ENCODE peak calls at places on chromosomes 11 and 22, in seven cellular contexts. One of them, this sample, is unnamed.

GRCh38 chr22:31477329-31477728 is 12.3 kb downstream of the EIF4ENIF1 start:
- DNase-seq in caudate nucleus: no peak
- DNase-seq in aorta: no peak
- DNase-seq in lower leg skin: no peak
- DNase-seq in NCI-H1105 treated with DMSO at 0.1 percent for 48 hours: no peak
- DNase-seq in body of pancreas: no peak
- DNase-seq in dorsolateral prefrontal cortex: no peak
- DNase-seq in this sample: no peak

GRCh38 chr11:8886332-8886731 is 24.7 kb upstream of the AKIP1 start:
- DNase-seq in body of pancreas: no peak
- DNase-seq in caudate nucleus: no peak
- DNase-seq in lower leg skin: no peak
- DNase-seq in dorsolateral prefrontal cortex: no peak
- DNase-seq in NCI-H1105 treated with DMSO at 0.1 percent for 48 hours: peak; percentile 7
- DNase-seq in aorta: no peak
- DNase-seq in this sample: peak; percentile 56

GRCh38 chr11:45671246-45672171 is 6.1 kb upstream of the CHST1 start:
- DNase-seq in body of pancreas: peak; percentile 63
- DNase-seq in aorta: peak; percentile 29
- DNase-seq in lower leg skin: no peak
- DNase-seq in dorsolateral prefrontal cortex: peak; percentile 81
- DNase-seq in NCI-H1105 treated with DMSO at 0.1 percent for 48 hours: no peak
- DNase-seq in caudate nucleus: peak; percentile 71
- DNase-seq in this sample: peak; percentile 40

GRCh38 chr11:115078461-115079438 is 400.4 kb downstream of the NXPE2 start:
- DNase-seq in aorta: no peak
- DNase-seq in dorsolateral prefrontal cortex: peak; percentile 35
- DNase-seq in caudate nucleus: peak; percentile 57
- DNase-seq in body of pancreas: peak; percentile 12
- DNase-seq in NCI-H1105 treated with DMSO at 0.1 percent for 48 hours: peak; percentile 88
- DNase-seq in lower leg skin: no peak
- DNase-seq in this sample: peak; percentile 94

GRCh38 chr11:71372693-71373657 is 75.2 kb downstream of the DHCR7 start:
- DNase-seq in caudate nucleus: no peak
- DNase-seq in aorta: no peak
- DNase-seq in NCI-H1105 treated with DMSO at 0.1 percent for 48 hours: no peak
- DNase-seq in lower leg skin: no peak
- DNase-seq in dorsolateral prefrontal cortex: no peak
- DNase-seq in body of pancreas: no peak
- DNase-seq in this sample: peak; percentile 14

GRCh38 chr11:135015966-135016365 is 603.9 kb upstream of the B3GAT1 start:
- DNase-seq in caudate nucleus: no peak
- DNase-seq in dorsolateral prefrontal cortex: no peak
- DNase-seq in body of pancreas: no peak
- DNase-seq in NCI-H1105 treated with DMSO at 0.1 percent for 48 hours: no peak
- DNase-seq in aorta: no peak
- DNase-seq in lower leg skin: no peak
- DNase-seq in this sample: no peak

GRCh38 chr11:9787260-9787659 is 123.4 kb downstream of the SWAP70 start:
- DNase-seq in caudate nucleus: no peak
- DNase-seq in lower leg skin: no peak
- DNase-seq in body of pancreas: no peak
- DNase-seq in NCI-H1105 treated with DMSO at 0.1 percent for 48 hours: no peak
- DNase-seq in aorta: no peak
- DNase-seq in dorsolateral prefrontal cortex: no peak
- DNase-seq in this sample: no peak

GRCh38 chr11:4072668-4073285 is 21.8 kb upstream of the RRM1 start:
- DNase-seq in aorta: no peak
- DNase-seq in dorsolateral prefrontal cortex: no peak
- DNase-seq in NCI-H1105 treated with DMSO at 0.1 percent for 48 hours: peak; percentile 90
- DNase-seq in caudate nucleus: peak; percentile 50
- DNase-seq in lower leg skin: peak; percentile 73
- DNase-seq in body of pancreas: peak; percentile 70
- DNase-seq in this sample: peak; percentile 84

GRCh38 chr11:2587976-2588748 is 111.6 kb downstream of the KCNQ1OT1 start:
- DNase-seq in NCI-H1105 treated with DMSO at 0.1 percent for 48 hours: no peak
- DNase-seq in aorta: peak; percentile 33
- DNase-seq in caudate nucleus: no peak
- DNase-seq in lower leg skin: no peak
- DNase-seq in body of pancreas: peak; percentile 4
- DNase-seq in dorsolateral prefrontal cortex: no peak
- DNase-seq in this sample: no peak

GRCh38 chr11:100576044-100577021 is 110.8 kb upstream of the ARHGAP42 start:
- DNase-seq in dorsolateral prefrontal cortex: no peak
- DNase-seq in caudate nucleus: no peak
- DNase-seq in NCI-H1105 treated with DMSO at 0.1 percent for 48 hours: peak; percentile 68
- DNase-seq in lower leg skin: no peak
- DNase-seq in aorta: no peak
- DNase-seq in body of pancreas: no peak
- DNase-seq in this sample: peak; percentile 79

GRCh38 chr11:25816411-25816810 is 515.5 kb upstream of the ANO3 start:
- DNase-seq in NCI-H1105 treated with DMSO at 0.1 percent for 48 hours: no peak
- DNase-seq in aorta: no peak
- DNase-seq in body of pancreas: no peak
- DNase-seq in lower leg skin: no peak
- DNase-seq in dorsolateral prefrontal cortex: no peak
- DNase-seq in caudate nucleus: no peak
- DNase-seq in this sample: no peak

GRCh38 chr11:75668508-75669297 is at the start of gene MAP6:
- DNase-seq in aorta: peak; percentile 56
- DNase-seq in caudate nucleus: peak; percentile 63
- DNase-seq in NCI-H1105 treated with DMSO at 0.1 percent for 48 hours: peak; percentile 83
- DNase-seq in body of pancreas: peak; percentile 9
- DNase-seq in lower leg skin: no peak
- DNase-seq in dorsolateral prefrontal cortex: peak; percentile 59
- DNase-seq in this sample: peak; percentile 79

GRCh38 chr11:115207166-115207591 is 297.0 kb downstream of the CADM1 start:
- DNase-seq in caudate nucleus: no peak
- DNase-seq in NCI-H1105 treated with DMSO at 0.1 percent for 48 hours: no peak
- DNase-seq in body of pancreas: no peak
- DNase-seq in dorsolateral prefrontal cortex: no peak
- DNase-seq in lower leg skin: no peak
- DNase-seq in aorta: no peak
- DNase-seq in this sample: no peak

GRCh38 chr11:32043737-32044515 is 46.9 kb upstream of the RCN1 start:
- DNase-seq in lower leg skin: no peak
- DNase-seq in NCI-H1105 treated with DMSO at 0.1 percent for 48 hours: peak; percentile 11
- DNase-seq in dorsolateral prefrontal cortex: no peak
- DNase-seq in caudate nucleus: no peak
- DNase-seq in body of pancreas: no peak
- DNase-seq in aorta: no peak
- DNase-seq in this sample: peak; percentile 45

GRCh38 chr11:12433571-12434061 is 56.2 kb downstream of the PARVA start:
- DNase-seq in aorta: peak; percentile 66
- DNase-seq in lower leg skin: no peak
- DNase-seq in caudate nucleus: no peak
- DNase-seq in NCI-H1105 treated with DMSO at 0.1 percent for 48 hours: no peak
- DNase-seq in dorsolateral prefrontal cortex: no peak
- DNase-seq in body of pancreas: no peak
- DNase-seq in this sample: no peak

GRCh38 chr11:69887841-69888670 is 68.8 kb upstream of the FGF3 start:
- DNase-seq in lower leg skin: no peak
- DNase-seq in aorta: peak; percentile 21
- DNase-seq in body of pancreas: no peak
- DNase-seq in dorsolateral prefrontal cortex: no peak
- DNase-seq in caudate nucleus: no peak
- DNase-seq in NCI-H1105 treated with DMSO at 0.1 percent for 48 hours: no peak
- DNase-seq in this sample: no peak

GRCh38 chr11:96607890-96608558 is 218.2 kb downstream of the JRKL start:
- DNase-seq in caudate nucleus: no peak
- DNase-seq in lower leg skin: no peak
- DNase-seq in dorsolateral prefrontal cortex: no peak
- DNase-seq in body of pancreas: no peak
- DNase-seq in aorta: no peak
- DNase-seq in NCI-H1105 treated with DMSO at 0.1 percent for 48 hours: no peak
- DNase-seq in this sample: no peak

GRCh38 chr11:78350646-78351165 is 66.9 kb downstream of the GAB2 start:
- DNase-seq in dorsolateral prefrontal cortex: no peak
- DNase-seq in lower leg skin: peak; percentile 43
- DNase-seq in body of pancreas: no peak
- DNase-seq in aorta: no peak
- DNase-seq in NCI-H1105 treated with DMSO at 0.1 percent for 48 hours: no peak
- DNase-seq in caudate nucleus: peak; percentile 27
- DNase-seq in this sample: peak; percentile 70

GRCh38 chr11:2769779-2770555 is 70.2 kb upstream of the KCNQ1OT1 start:
- DNase-seq in dorsolateral prefrontal cortex: peak; percentile 1
- DNase-seq in body of pancreas: no peak
- DNase-seq in caudate nucleus: no peak
- DNase-seq in aorta: peak; percentile 31
- DNase-seq in lower leg skin: peak; percentile 6
- DNase-seq in NCI-H1105 treated with DMSO at 0.1 percent for 48 hours: no peak
- DNase-seq in this sample: no peak

GRCh38 chr11:5689551-5689983 is at the start of gene TRIM22:
- DNase-seq in caudate nucleus: no peak
- DNase-seq in dorsolateral prefrontal cortex: no peak
- DNase-seq in NCI-H1105 treated with DMSO at 0.1 percent for 48 hours: no peak
- DNase-seq in aorta: peak; percentile 64
- DNase-seq in lower leg skin: peak; percentile 35
- DNase-seq in body of pancreas: no peak
- DNase-seq in this sample: no peak

GRCh38 chr11:3832816-3833215 is 7.9 kb downstream of the RHOG start:
- DNase-seq in caudate nucleus: no peak
- DNase-seq in lower leg skin: no peak
- DNase-seq in NCI-H1105 treated with DMSO at 0.1 percent for 48 hours: no peak
- DNase-seq in body of pancreas: no peak
- DNase-seq in dorsolateral prefrontal cortex: no peak
- DNase-seq in aorta: no peak
- DNase-seq in this sample: no peak

GRCh38 chr11:61417670-61418069 is 12.1 kb downstream of the CPSF7 start:
- DNase-seq in lower leg skin: no peak
- DNase-seq in aorta: no peak
- DNase-seq in body of pancreas: no peak
- DNase-seq in dorsolateral prefrontal cortex: no peak
- DNase-seq in NCI-H1105 treated with DMSO at 0.1 percent for 48 hours: no peak
- DNase-seq in caudate nucleus: no peak
- DNase-seq in this sample: no peak

GRCh38 chr11:16347928-16348685 is 8.2 kb downstream of the SOX6 start:
- DNase-seq in NCI-H1105 treated with DMSO at 0.1 percent for 48 hours: peak; percentile 67
- DNase-seq in lower leg skin: no peak
- DNase-seq in aorta: no peak
- DNase-seq in dorsolateral prefrontal cortex: no peak
- DNase-seq in caudate nucleus: no peak
- DNase-seq in body of pancreas: peak; percentile 7
- DNase-seq in this sample: peak; percentile 69

GRCh38 chr11:120548682-120549209 is 37.2 kb downstream of the GRIK4 start:
- DNase-seq in aorta: no peak
- DNase-seq in body of pancreas: no peak
- DNase-seq in NCI-H1105 treated with DMSO at 0.1 percent for 48 hours: no peak
- DNase-seq in caudate nucleus: no peak
- DNase-seq in lower leg skin: no peak
- DNase-seq in dorsolateral prefrontal cortex: no peak
- DNase-seq in this sample: peak; percentile 33

GRCh38 chr11:106424111-106424510 is 346.6 kb downstream of the AASDHPPT start:
- DNase-seq in dorsolateral prefrontal cortex: no peak
- DNase-seq in lower leg skin: no peak
- DNase-seq in caudate nucleus: no peak
- DNase-seq in NCI-H1105 treated with DMSO at 0.1 percent for 48 hours: no peak
- DNase-seq in aorta: no peak
- DNase-seq in body of pancreas: no peak
- DNase-seq in this sample: no peak

GRCh38 chr22:47083379-47083986 is 321.0 kb downstream of the TBC1D22A start:
- DNase-seq in NCI-H1105 treated with DMSO at 0.1 percent for 48 hours: no peak
- DNase-seq in body of pancreas: no peak
- DNase-seq in caudate nucleus: no peak
- DNase-seq in dorsolateral prefrontal cortex: no peak
- DNase-seq in aorta: no peak
- DNase-seq in lower leg skin: no peak
- DNase-seq in this sample: no peak

GRCh38 chr22:21449531-21450319 is 17.5 kb upstream of the TMEM191C start:
- DNase-seq in aorta: peak; percentile 26
- DNase-seq in lower leg skin: peak; percentile 4
- DNase-seq in caudate nucleus: no peak
- DNase-seq in dorsolateral prefrontal cortex: no peak
- DNase-seq in body of pancreas: no peak
- DNase-seq in NCI-H1105 treated with DMSO at 0.1 percent for 48 hours: no peak
- DNase-seq in this sample: no peak

GRCh38 chr22:20393705-20394476 is at the start of gene ZNF74:
- DNase-seq in body of pancreas: peak; percentile 93
- DNase-seq in caudate nucleus: peak; percentile 89
- DNase-seq in lower leg skin: peak; percentile 79
- DNase-seq in dorsolateral prefrontal cortex: peak; percentile 88
- DNase-seq in NCI-H1105 treated with DMSO at 0.1 percent for 48 hours: peak; percentile 91
- DNase-seq in aorta: peak; percentile 93
- DNase-seq in this sample: peak; percentile 94